ENCODE peak calls at places on chromosome 14, in seven cellular contexts. F, K, C, Q, A, V and B are unnamed samples.

GRCh38 chr14:74585406-74586335 is 26.4 kb downstream of the LTBP2 start:
- DNase-seq in F (no peak), K (no peak), C (no peak), Q (no peak), A (no peak), V (no peak), B (no peak)

GRCh38 chr14:29645117-29645516 is 282.5 kb downstream of the PRKD1 start:
- DNase-seq in F (no peak), K (no peak), C (peak; percentile 2), Q (no peak), A (no peak), V (no peak), B (no peak)

GRCh38 chr14:72678360-72678759 is 215.5 kb downstream of the DPF3 start:
- DNase-seq in F (no peak), K (no peak), C (peak; percentile 87), Q (no peak), A (no peak), V (no peak), B (no peak)

GRCh38 chr14:81453166-81453766 is 53.1 kb upstream of the STON2 start:
- DNase-seq in F (no peak), K (peak; percentile 45), C (peak; percentile 43), Q (no peak), A (no peak), V (peak; percentile 39), B (no peak)

GRCh38 chr14:40003773-40004172 is 571.5 kb upstream of the FBXO33 start:
- DNase-seq in F (no peak), K (no peak), C (no peak), Q (no peak), A (no peak), V (no peak), B (no peak)

GRCh38 chr14:77025744-77026165 is 2.8 kb downstream of the IRF2BPL start:
- DNase-seq in F (no peak), K (no peak), C (no peak), Q (no peak), A (peak; percentile 71), V (peak; percentile 38), B (no peak)

GRCh38 chr14:79972230-79972629 is 239.1 kb downstream of the DIO2 start:
- DNase-seq in F (no peak), K (no peak), C (peak; percentile 16), Q (no peak), A (no peak), V (no peak), B (no peak)

GRCh38 chr14:101103321-101103901 is 199.9 kb upstream of the RTL1 start:
- DNase-seq in F (no peak), K (no peak), C (no peak), Q (peak; percentile 12), A (peak; percentile 60), V (no peak), B (no peak)

GRCh38 chr14:24837280-24838046 is 203.5 kb upstream of the GZMB start:
- DNase-seq in F (no peak), K (no peak), C (peak; percentile 53), Q (no peak), A (no peak), V (no peak), B (no peak)

GRCh38 chr14:30564868-30565248 is 5.9 kb downstream of the G2E3 start:
- DNase-seq in F (no peak), K (no peak), C (peak; percentile 16), Q (no peak), A (no peak), V (no peak), B (no peak)

GRCh38 chr14:61385002-61385685 is 63.8 kb downstream of the PRKCH start:
- DNase-seq in F (no peak), K (peak; percentile 54), C (no peak), Q (peak; percentile 39), A (no peak), V (no peak), B (no peak)

GRCh38 chr14:101102875-101103274 is 199.4 kb upstream of the RTL1 start:
- DNase-seq in F (no peak), K (no peak), C (no peak), Q (peak; percentile 11), A (no peak), V (no peak), B (no peak)

GRCh38 chr14:105213396-105213795 is 32.3 kb upstream of the NUDT14 start:
- DNase-seq in F (no peak), K (no peak), C (no peak), Q (no peak), A (no peak), V (no peak), B (no peak)

GRCh38 chr14:30608533-30609006 is 13.5 kb upstream of the SCFD1 start:
- DNase-seq in F (no peak), K (no peak), C (peak; percentile 59), Q (no peak), A (no peak), V (no peak), B (peak; percentile 49)

GRCh38 chr14:22887260-22887989 is 4.4 kb downstream of the REM2 start:
- DNase-seq in F (no peak), K (no peak), C (peak; percentile 75), Q (peak; percentile 64), A (no peak), V (no peak), B (peak; percentile 15)

GRCh38 chr14:78405071-78405856 is 235.1 kb downstream of the NRXN3 start:
- DNase-seq in F (no peak), K (no peak), C (no peak), Q (no peak), A (no peak), V (no peak), B (no peak)

GRCh38 chr14:73850940-73851339 is 691 bp upstream of the PTGR2 start:
- DNase-seq in F (no peak), K (no peak), C (no peak), Q (no peak), A (no peak), V (no peak), B (no peak)

GRCh38 chr14:94543450-94544123 is 17.7 kb upstream of the SERPINA4 start:
- DNase-seq in F (no peak), K (no peak), C (no peak), Q (no peak), A (peak; percentile 51), V (no peak), B (no peak)

GRCh38 chr14:34614638-34615037 is 15.3 kb downstream of the SNX6 start:
- DNase-seq in F (no peak), K (no peak), C (no peak), Q (no peak), A (no peak), V (no peak), B (no peak)

GRCh38 chr14:89304972-89305703 is 111.9 kb downstream of the FOXN3 start:
- DNase-seq in F (no peak), K (no peak), C (peak; percentile 78), Q (peak; percentile 61), A (no peak), V (no peak), B (peak; percentile 22)

GRCh38 chr14:64845878-64846277 is 33.8 kb downstream of the SPTB start:
- DNase-seq in F (no peak), K (no peak), C (peak; percentile 64), Q (no peak), A (no peak), V (no peak), B (no peak)

GRCh38 chr14:56195727-56196126 is 77.5 kb downstream of the PELI2 start:
- DNase-seq in F (no peak), K (no peak), C (peak; percentile 58), Q (peak; percentile 69), A (no peak), V (no peak), B (no peak)

GRCh38 chr14:87811246-87811645 is 181.7 kb downstream of the GALC start:
- DNase-seq in F (no peak), K (no peak), C (no peak), Q (no peak), A (no peak), V (no peak), B (no peak)

GRCh38 chr14:23437142-23438129 is 2.0 kb upstream of the MYH7 start:
- DNase-seq in F (no peak), K (no peak), C (no peak), Q (no peak), A (no peak), V (no peak), B (no peak)

GRCh38 chr14:55807059-55807499 is 227.1 kb downstream of the KTN1 start:
- DNase-seq in F (peak; percentile 31), K (peak; percentile 77), C (peak; percentile 80), Q (peak; percentile 72), A (peak; percentile 72), V (peak; percentile 92), B (peak; percentile 12)

GRCh38 chr14:58085877-58086276 is 66.1 kb downstream of the ARMH4 start:
- DNase-seq in F (no peak), K (no peak), C (no peak), Q (no peak), A (no peak), V (no peak), B (no peak)

GRCh38 chr14:97707603-97708002 is 910.4 kb downstream of the VRK1 start:
- DNase-seq in F (no peak), K (peak; percentile 26), C (no peak), Q (no peak), A (no peak), V (no peak), B (no peak)
- H3K4me3 ChIP-seq in F (no peak overlapping the region), K (peak overlapping the region; percentile 6), C (no peak overlapping the region), Q (no peak overlapping the region), A (no peak overlapping the region), V (no peak overlapping the region), B (no peak overlapping the region)

GRCh38 chr14:99035268-99035667 is 236.7 kb downstream of the BCL11B start:
- DNase-seq in F (no peak), K (no peak), C (no peak), Q (no peak), A (no peak), V (no peak), B (peak; percentile 66)
- H3K27me3 ChIP-seq in F (no peaks in the 10 kb centered on the region), K (no peaks in the 10 kb centered on the region), C (no peaks in the 10 kb centered on the region), Q (no peaks in the 10 kb centered on the region), A (no peaks in the 10 kb centered on the region), V (no peaks in the 10 kb centered on the region), B (no peaks in the 10 kb centered on the region)

DNA sequence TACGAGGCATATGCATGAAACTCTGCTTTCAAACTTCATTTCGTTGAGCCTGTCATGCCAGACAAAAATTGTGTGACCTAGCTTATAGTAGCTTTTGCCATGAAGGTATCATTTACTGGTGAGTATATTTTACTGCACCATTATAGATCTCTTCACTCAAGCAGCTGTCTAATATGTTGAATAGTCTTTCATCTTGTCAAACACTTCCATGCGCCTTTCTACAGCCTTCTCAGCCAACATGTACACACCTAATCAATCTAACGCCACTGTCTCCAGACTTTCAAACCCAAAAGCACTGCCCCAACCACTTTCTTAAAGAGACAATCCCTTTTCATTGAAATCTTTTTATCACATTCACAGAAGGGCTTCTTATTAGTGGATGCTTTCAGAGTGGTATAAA is 757.4 kb downstream of the VRK1 start:
- DNase-seq in F (no peak), K (no peak), C (no peak), Q (no peak), A (no peak), V (no peak), B (no peak)
- H3K9me3 ChIP-seq in F (no peaks in the 10 kb centered on the region), K (no peaks in the 10 kb centered on the region), C (peaks cover 17% of the 10 kb centered on the region), Q (no peaks in the 10 kb centered on the region), A (no peaks in the 10 kb centered on the region), V (no peaks in the 10 kb centered on the region), B (no peaks in the 10 kb centered on the region)

DNA sequence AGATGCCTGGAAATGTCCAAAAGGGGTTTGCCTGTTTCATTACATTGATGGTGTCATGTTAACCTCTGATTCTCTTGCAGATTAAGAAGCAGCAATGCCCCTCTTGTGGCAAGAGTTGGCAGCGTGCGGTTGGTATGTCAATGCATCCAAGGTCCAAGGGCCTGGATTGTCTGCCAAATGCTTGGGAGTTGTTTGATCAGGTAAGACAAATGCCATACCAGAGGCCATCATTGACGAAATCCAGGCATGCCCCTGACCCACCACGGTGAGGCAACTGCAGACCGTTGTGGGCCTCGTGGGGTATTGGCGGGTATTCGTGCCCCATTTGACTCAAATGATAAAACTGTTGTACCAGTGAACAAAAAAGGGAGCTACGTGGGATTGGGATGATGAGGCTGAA is 11.4 kb upstream of the RNASE12 start:
- DNase-seq in F (no peak), K (no peak), C (no peak), Q (no peak), A (no peak), V (no peak), B (no peak)
- H3K4me3 ChIP-seq in F (no peak overlapping the region), K (no peak overlapping the region), C (no peak overlapping the region), Q (no peak overlapping the region), A (no peak overlapping the region), V (no peak overlapping the region), B (no peak overlapping the region)